ENCODE peak calls at places on chromosome 14, in six cellular contexts. C is Karpas-422, G is uterus, B is heart right ventricle, U is mammary epithelial cell, N is SK-N-SH. Q is an unnamed sample. For H3K4me1, the result is how much of the 10 kb centered on the place peaks cover.

GRCh38 chr14:51548187-51548586 is 103.5 kb upstream of the FRMD6 start:
- DNase-seq in C (no peak), G (no peak), B (no peak), U (no peak), N (no peak), Q (no peak)

GRCh38 chr14:32192712-32193373 is 9.0 kb upstream of the RNU6-7 start:
- DNase-seq in C (no peak), G (no peak), B (no peak), U (no peak), N (peak), Q (no peak)

GRCh38 chr14:103887557-103888115 is 40.3 kb upstream of the PPP1R13B start:
- DNase-seq in C (no peak), G (no peak), B (no peak), U (no peak), N (no peak), Q (no peak)

GRCh38 chr14:69137456-69138188 is 15.3 kb downstream of the DCAF5 start:
- DNase-seq in C (no peak), G (no peak), B (no peak), U (no peak), N (no peak), Q (no peak)

GRCh38 chr14:104393898-104394605 is 185.5 kb upstream of the C14orf180 start:
- DNase-seq in C (peak), G (no peak), B (peak), U (no peak), N (peak), Q (no peak)

GRCh38 chr14:79051009-79051710 is 881.0 kb downstream of the NRXN3 start:
- DNase-seq in C (no peak), G (no peak), B (no peak), U (peak), N (no peak), Q (no peak)

GRCh38 chr14:58738189-58738836 is 100.6 kb downstream of the DACT1 start:
- DNase-seq in C (no peak), G (no peak), B (no peak), U (peak), N (no peak), Q (peak)

GRCh38 chr14:37056473-37056872 is 115.9 kb downstream of the SLC25A21 start:
- DNase-seq in C (no peak), G (no peak), B (no peak), U (peak), N (no peak), Q (no peak)

GRCh38 chr14:100747021-100747586 is 20.4 kb downstream of the DLK1 start:
- DNase-seq in C (no peak), G (peak), B (no peak), U (peak), N (no peak), Q (peak)

GRCh38 chr14:65937804-65938316 is 525.3 kb downstream of the FUT8 start:
- DNase-seq in C (no peak), G (no peak), B (no peak), U (no peak), N (no peak), Q (no peak)

GRCh38 chr14:104099096-104100041 is 13.9 kb downstream of the ASPG start:
- DNase-seq in C (no peak), G (no peak), B (no peak), U (no peak), N (no peak), Q (no peak)

GRCh38 chr14:69670093-69670492 is 58.7 kb downstream of the SUSD6 start:
- DNase-seq in C (no peak), G (no peak), B (no peak), U (no peak), N (no peak), Q (no peak)

GRCh38 chr14:85416771-85417170 is 113.2 kb upstream of the FLRT2 start:
- DNase-seq in C (no peak), G (no peak), B (no peak), U (peak), N (no peak), Q (peak)

GRCh38 chr14:90576581-90576980 is 179.8 kb downstream of the CALM1 start:
- DNase-seq in C (no peak), G (no peak), B (no peak), U (no peak), N (no peak), Q (no peak)

GRCh38 chr14:89672636-89673279 is 255.7 kb upstream of the FOXN3 start:
- DNase-seq in C (no peak), G (no peak), B (peak), U (no peak), N (no peak), Q (no peak)

GRCh38 chr14:102316048-102316745 is 3.3 kb upstream of the ZNF839 start:
- DNase-seq in C (peak), G (peak), B (peak), U (peak), N (no peak), Q (no peak)

GRCh38 chr14:43651185-43651787 is 855.8 kb downstream of the FSCB start:
- DNase-seq in C (no peak), G (no peak), B (no peak), U (no peak), N (no peak), Q (no peak)

GRCh38 chr14:74661726-74662450 is 49.9 kb upstream of the LTBP2 start:
- DNase-seq in C (no peak), G (peak), B (no peak), U (no peak), N (no peak), Q (no peak)

GRCh38 chr14:32594766-32595165 is 265.7 kb downstream of the AKAP6 start:
- DNase-seq in C (no peak), G (no peak), B (no peak), U (peak), N (no peak), Q (no peak)

GRCh38 chr14:103910262-103910935 is 17.9 kb upstream of the TDRD9 start:
- DNase-seq in C (peak), G (peak), B (peak), U (peak), N (peak), Q (peak)

GRCh38 chr14:70567791-70568190 is 32.7 kb downstream of the MED6 start:
- DNase-seq in C (peak), G (no peak), B (no peak), U (peak), N (peak), Q (peak)

GRCh38 chr14:63632932-63633514 is 8.6 kb downstream of the WDR89 start:
- DNase-seq in C (peak), G (no peak), B (no peak), U (no peak), N (peak), Q (no peak)

GRCh38 chr14:38197001-38197760 is 10.5 kb upstream of the SSTR1 start:
- DNase-seq in C (peak), G (no peak), B (no peak), U (no peak), N (no peak), Q (no peak)

GRCh38 chr14:61211476-61212262 is 69.5 kb downstream of the TMEM30B start:
- DNase-seq in C (no peak), G (no peak), B (no peak), U (no peak), N (no peak), Q (no peak)

GRCh38 chr14:67515386-67516079 is 17.6 kb upstream of the PLEKHH1 start:
- DNase-seq in C (peak), G (no peak), B (no peak), U (no peak), N (no peak), Q (no peak)

GRCh38 chr14:32434180-32434579 is 105.1 kb downstream of the AKAP6 start:
- DNase-seq in C (no peak), G (no peak), B (no peak), U (peak), N (no peak), Q (no peak)

GRCh38 chr14:92224348-92224954 is 98.5 kb upstream of the SLC24A4 start:
- DNase-seq in C (peak), G (no peak), B (no peak), U (no peak), N (no peak), Q (no peak)

GRCh38 chr14:55301722-55302121 is 30.5 kb downstream of the FBXO34 start:
- DNase-seq in C (peak), G (no peak), B (no peak), U (peak), N (peak), Q (peak)

GRCh38 chr14:71720978-71721624 is 211.1 kb upstream of the RGS6 start:
- DNase-seq in C (peak), G (no peak), B (peak), U (peak), N (peak), Q (peak)

GRCh38 chr14:27205036-27205435 is 607.2 kb upstream of the NOVA1 start:
- DNase-seq in C (no peak), G (no peak), B (no peak), U (no peak), N (no peak), Q (no peak)

GRCh38 chr14:103284574-103285467 is 49.2 kb upstream of the EIF5 start:
- DNase-seq in C (no peak), G (no peak), B (no peak), U (peak), N (no peak), Q (peak)

GRCh38 chr14:105448706-105449111 is 25.9 kb upstream of the CRIP2 start:
- DNase-seq in C (peak), G (peak), B (peak), U (peak), N (peak), Q (peak)

GRCh38 chr14:37584211-37585100 is 10.6 kb downstream of the FOXA1 start:
- DNase-seq in C (no peak), G (no peak), B (no peak), U (no peak), N (no peak), Q (no peak)

GRCh38 chr14:29311983-29312382 is 545.4 kb downstream of the FOXG1 start:
- DNase-seq in C (no peak), G (no peak), B (no peak), U (no peak), N (no peak), Q (no peak)

GRCh38 chr14:104461676-104462443 is 117.7 kb upstream of the C14orf180 start:
- DNase-seq in C (no peak), G (no peak), B (no peak), U (no peak), N (peak), Q (no peak)

GRCh38 chr14:60736494-60736893 is 1.9 kb downstream of the MNAT1 start:
- DNase-seq in C (peak), G (no peak), B (no peak), U (peak), N (no peak), Q (peak)

GRCh38 chr14:76918176-76918750 is 92.1 kb downstream of the LRRC74A start:
- DNase-seq in C (no peak), G (peak), B (peak), U (no peak), N (peak), Q (no peak)
- H3K4me1 ChIP-seq in C (half or more), G (under half), B (half or more), U (half or more), N (half or more), Q (under half)

GRCh38 chr14:96486705-96487104 is 15.5 kb upstream of the PAPOLA start:
- DNase-seq in C (no peak), G (no peak), B (no peak), U (no peak), N (no peak), Q (no peak)

GRCh38 chr14:96493178-96493577 is 9.0 kb upstream of the PAPOLA start:
- DNase-seq in C (no peak), G (no peak), B (no peak), U (no peak), N (no peak), Q (no peak)

GRCh38 chr14:96494331-96494730 is 7.9 kb upstream of the PAPOLA start:
- DNase-seq in C (no peak), G (no peak), B (no peak), U (no peak), N (no peak), Q (no peak)

GRCh38 chr14:96484391-96484790 is 17.8 kb upstream of the PAPOLA start:
- DNase-seq in C (no peak), G (no peak), B (no peak), U (no peak), N (no peak), Q (no peak)

GRCh38 chr14:96489327-96489726 is 12.9 kb upstream of the PAPOLA start:
- DNase-seq in C (no peak), G (no peak), B (no peak), U (no peak), N (no peak), Q (no peak)
- H3K27ac ChIP-seq in C (no peak), G (no peak), B (no peak), U (no peak), N (no peak), Q (no peak)

GRCh38 chr14:93960774-93961438 is 15.5 kb downstream of the ASB2 start:
- DNase-seq in C (no peak), G (no peak), B (no peak), U (no peak), N (no peak), Q (no peak)
- H3K4me1 ChIP-seq in C (under half), G (under half), B (half or more), U (half or more), N (under half), Q (under half)

GRCh38 chr14:22567437-22567836 is 21.6 kb downstream of the DAD1 start:
- DNase-seq in C (no peak), G (no peak), B (no peak), U (no peak), N (no peak), Q (no peak)
- H3K27ac ChIP-seq in C (peak), G (no peak), B (no peak), U (no peak), N (no peak), Q (no peak)

Q was measured in foreskin keratinocyte.